ENCODE peak calls at places on chromosomes 4 and X, in six cellular contexts. R is RWPE1; M is gastrocnemius medialis; V is A549; P is CD4-positive, alpha-beta T cell; L is cardiac muscle cell. I is an unnamed sample.

GRCh38 chr4:95541889-95542607 is 6.7 kb downstream of the UNC5C start:
- DNase-seq in M (no peak), L (no peak), P (no peak), R (no peak), V (no peak), I (no peak)

GRCh38 chrX:51608766-51609165 is 9.9 kb downstream of the CENPVL3 start:
- DNase-seq in M (no peak), L (no peak), V (no peak), R (no peak), P (no peak), I (no peak)

GRCh38 chrX:120753413-120754251 is 122.0 kb downstream of the CT47B1 start:
- DNase-seq in L (no peak), M (no peak), R (no peak), P (no peak), V (no peak), I (no peak)

GRCh38 chr4:106369456-106370060 is 980 bp upstream of the GIMD1 start:
- DNase-seq in R (peak), M (no peak), V (peak), L (peak), P (no peak), I (peak)

GRCh38 chr4:113179091-113179490 is 129.6 kb downstream of the ANK2 start:
- DNase-seq in R (no peak), L (no peak), V (no peak), P (no peak), M (peak), I (no peak)

GRCh38 chrX:110108381-110108796 is 105.5 kb downstream of the TMEM164 start:
- DNase-seq in M (no peak), P (no peak), V (no peak), R (no peak), L (no peak), I (no peak)

GRCh38 chr4:80173387-80173786 is 23.9 kb upstream of the PRDM8 start:
- DNase-seq in L (no peak), P (peak), M (no peak), R (peak), V (no peak), I (no peak)

GRCh38 chr4:39636786-39637185 is 1.9 kb downstream of the SMIM14 start:
- DNase-seq in P (no peak), M (no peak), L (no peak), R (no peak), V (no peak), I (no peak)

GRCh38 chrX:71256051-71256450 is 2.1 kb upstream of the ZMYM3 start:
- DNase-seq in R (no peak), V (no peak), L (no peak), M (no peak), P (no peak), I (no peak)

GRCh38 chrX:108304210-108304609 is 134.0 kb downstream of the COL4A6 start:
- DNase-seq in P (no peak), M (no peak), V (no peak), R (no peak), L (peak), I (no peak)

GRCh38 chrX:122835886-122836285 is 348.2 kb upstream of the GRIA3 start:
- DNase-seq in R (no peak), M (no peak), V (no peak), L (no peak), P (no peak), I (no peak)

GRCh38 chrX:129732857-129733256 is 5.9 kb upstream of the XPNPEP2 start:
- DNase-seq in M (no peak), R (no peak), L (no peak), V (no peak), P (no peak), I (no peak)

GRCh38 chrX:640641-641040 is 10.1 kb downstream of the SHOX start:
- DNase-seq in P (no peak), R (no peak), M (no peak), L (no peak), V (no peak), I (no peak)

GRCh38 chrX:109848451-109849050 is 115.5 kb upstream of the ACSL4 start:
- DNase-seq in V (no peak), M (no peak), L (no peak), P (no peak), R (no peak), I (no peak)

GRCh38 chr4:73944061-73944875 is 37.6 kb downstream of the PF4 start:
- DNase-seq in V (no peak), P (no peak), R (peak), L (peak), M (no peak), I (no peak)

GRCh38 chr4:117479673-117480072 is 394.3 kb upstream of the TRAM1L1 start:
- DNase-seq in L (no peak), V (no peak), M (no peak), P (no peak), R (no peak), I (no peak)

GRCh38 chr4:182432819-182433218 is 189.6 kb downstream of the TENM3 start:
- DNase-seq in R (no peak), L (no peak), V (no peak), P (no peak), M (no peak), I (no peak)

GRCh38 chr4:109559625-109559982 is 442 bp upstream of the MCUB start:
- DNase-seq in R (peak), P (peak), L (no peak), V (no peak), M (no peak), I (peak)

GRCh38 chr4:66585767-66586166 is 915.5 kb upstream of the EPHA5 start:
- DNase-seq in P (no peak), V (no peak), R (no peak), M (no peak), L (no peak), I (no peak)

GRCh38 chr4:110681381-110681780 is 58.5 kb upstream of the PITX2 start:
- DNase-seq in L (no peak), M (no peak), R (no peak), V (no peak), P (no peak), I (no peak)

GRCh38 chrX:107448625-107449468 is 605 bp upstream of the FRMPD3 start:
- DNase-seq in L (peak), P (no peak), R (no peak), M (no peak), V (peak), I (no peak)

GRCh38 chr4:140736669-140737343 is 19.4 kb downstream of the TBC1D9 start:
- DNase-seq in R (no peak), V (no peak), P (no peak), M (no peak), L (no peak), I (no peak)

GRCh38 chr4:73676136-73676535 is 55.9 kb upstream of the RASSF6 start:
- DNase-seq in M (no peak), P (no peak), L (no peak), V (no peak), R (no peak), I (no peak)

GRCh38 chr4:40736910-40737309 is 12.8 kb upstream of the NSUN7 start:
- DNase-seq in M (no peak), R (peak), V (peak), L (peak), P (no peak), I (peak)

GRCh38 chrX:154494715-154495114 is 4.3 kb upstream of the SLC10A3 start:
- DNase-seq in L (no peak), V (no peak), M (no peak), R (no peak), P (no peak), I (no peak)

GRCh38 chrX:70444326-70445196 is at the start of gene DLG3:
- DNase-seq in L (peak), M (no peak), V (peak), P (no peak), R (no peak), I (no peak)

GRCh38 chr4:180790471-180790870 is 1452.7 kb upstream of the TENM3 start:
- DNase-seq in R (no peak), P (no peak), L (no peak), M (no peak), V (no peak), I (no peak)

GRCh38 chr4:2266181-2266580 is 4.3 kb upstream of the MXD4 start:
- DNase-seq in V (no peak), P (no peak), M (peak), R (no peak), L (no peak), I (no peak)

GRCh38 chr4:78829296-78829695 is 53.1 kb downstream of the BMP2K start:
- DNase-seq in P (no peak), L (no peak), R (no peak), M (no peak), V (peak), I (no peak)

GRCh38 chrX:68589372-68589753 is 58.1 kb upstream of the STARD8 start:
- DNase-seq in V (no peak), R (no peak), P (no peak), M (no peak), L (no peak), I (no peak)

GRCh38 chr4:170017252-170017651 is 8.9 kb downstream of the MFAP3L start:
- DNase-seq in P (no peak), L (no peak), V (no peak), M (no peak), R (no peak), I (no peak)

GRCh38 chr4:167084326-167084725 is 150.0 kb downstream of the SPOCK3 start:
- DNase-seq in L (no peak), P (no peak), V (no peak), M (no peak), R (no peak), I (no peak)

GRCh38 chrX:11293113-11293512 is at the start of gene AMELX:
- DNase-seq in R (no peak), M (no peak), L (no peak), V (no peak), P (no peak), I (no peak)

GRCh38 chrX:39137363-39137954 is 336.2 kb downstream of the MID1IP1 start:
- DNase-seq in R (no peak), M (no peak), L (no peak), P (no peak), V (no peak), I (no peak)

GRCh38 chr4:74114234-74114633 is 15.2 kb upstream of the CXCL2 start:
- DNase-seq in L (no peak), R (peak), P (no peak), V (no peak), M (no peak), I (no peak)

GRCh38 chrX:150405576-150405975 is 42.5 kb downstream of the MAMLD1 start:
- DNase-seq in V (peak), L (peak), P (no peak), M (no peak), R (no peak), I (no peak)

GRCh38 chr4:145939241-145939640 is 618 bp upstream of the ZNF827 start:
- DNase-seq in R (no peak), L (peak), V (no peak), M (no peak), P (no peak), I (no peak)

GRCh38 chr4:33068539-33068938 is 2348.4 kb downstream of the PCDH7 start:
- DNase-seq in R (no peak), V (no peak), P (no peak), L (no peak), M (no peak), I (no peak)

GRCh38 chrX:40931921-40932320 is 153.3 kb upstream of the USP9X start:
- DNase-seq in P (no peak), L (no peak), R (no peak), M (no peak), V (peak), I (peak)

GRCh38 chr4:29578329-29578728 is 1141.8 kb upstream of the PCDH7 start:
- DNase-seq in L (no peak), M (no peak), P (no peak), V (no peak), R (no peak), I (no peak)
- TF ChIP-seq CTCF in L (no peak), M (no peak), P (no peak), V (no peak), R (no peak), I (no peak)

DNA sequence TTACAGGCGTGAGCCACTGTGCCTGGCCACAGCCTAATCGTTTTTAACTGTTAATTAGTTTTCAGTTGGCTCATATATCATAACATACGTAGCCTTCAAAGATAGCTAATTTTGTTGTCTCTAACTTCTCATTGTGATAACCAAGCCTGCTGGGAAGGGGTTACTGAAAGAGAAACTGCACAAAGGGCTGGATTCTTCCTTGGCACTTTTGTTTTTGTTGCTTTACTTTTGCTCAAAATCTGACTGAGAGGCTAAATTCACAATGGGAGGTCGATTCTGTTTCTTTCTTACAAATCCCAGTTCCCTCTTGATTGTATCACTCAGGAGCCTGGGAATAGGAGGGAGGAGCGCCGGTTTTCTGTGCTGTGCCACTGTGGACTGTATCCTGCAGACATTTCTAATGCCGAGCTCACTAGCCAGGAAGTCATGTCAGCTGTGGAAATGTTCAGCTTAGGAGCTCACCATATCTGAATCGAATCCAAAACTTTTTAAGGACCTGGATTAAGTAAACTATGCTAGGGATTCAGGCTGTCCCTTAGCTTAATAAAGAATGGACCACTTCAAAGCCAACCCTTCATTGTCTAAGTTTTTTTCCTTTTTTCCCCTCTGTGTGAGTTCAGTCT is 120.5 kb upstream of the FAT1 start:
- DNase-seq in L (no peak), P (no peak), R (no peak), V (no peak), M (no peak), I (no peak)
- TF ChIP-seq CTCF in L (no peak), P (no peak), R (no peak), V (no peak), M (no peak), I (no peak)

DNA sequence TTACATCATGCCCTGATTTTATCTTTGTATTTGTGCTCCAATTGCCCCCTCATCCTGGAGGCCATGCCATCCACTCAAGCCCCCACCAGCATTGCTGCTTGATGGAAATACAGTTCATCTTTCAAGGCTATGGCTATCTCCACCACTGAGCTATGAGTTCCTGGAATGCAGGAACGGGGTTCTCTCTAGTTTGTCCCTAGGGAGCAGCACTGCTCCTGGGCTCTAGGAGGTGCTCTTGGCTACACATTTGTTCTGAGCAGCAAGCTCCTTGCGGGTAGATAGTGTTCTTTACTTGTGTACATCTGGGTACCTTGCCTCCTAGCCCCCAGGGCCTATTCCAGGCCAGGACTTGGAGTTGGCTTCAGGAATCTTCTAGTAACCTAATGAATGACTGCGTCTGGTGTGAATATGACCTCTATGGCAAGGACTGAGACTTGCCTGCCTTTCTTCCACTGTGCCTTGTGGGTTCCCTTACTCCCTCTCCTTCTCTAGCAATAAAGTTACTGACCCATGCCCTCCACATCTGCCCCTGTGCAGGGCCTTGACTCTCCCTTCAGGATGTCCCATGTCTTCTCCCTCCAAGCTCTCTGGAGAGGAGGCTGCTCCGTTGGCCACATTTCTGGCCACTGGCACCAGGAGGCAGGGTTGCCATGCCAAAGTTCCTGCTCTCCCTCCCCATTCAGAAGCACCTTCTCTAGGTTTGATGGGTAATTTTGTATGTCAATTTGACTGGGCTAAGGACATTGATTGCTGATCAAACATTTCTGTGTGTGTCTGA is 7.6 kb downstream of the CITED1 start:
- DNase-seq in L (no peak), M (no peak), R (no peak), P (no peak), V (peak), I (peak)
- TF ChIP-seq CTCF in L (peak), M (no peak), R (no peak), P (no peak), V (peak), I (no peak)

GRCh38 chr4:68259191-68259590 is 13.7 kb upstream of the TMPRSS11B start:
- DNase-seq in V (no peak), P (no peak), R (no peak), M (no peak), L (no peak), I (no peak)

GRCh38 chr4:68256284-68256683 is 10.8 kb upstream of the TMPRSS11B start:
- DNase-seq in R (no peak), M (no peak), L (no peak), P (no peak), V (no peak), I (no peak)

DNA sequence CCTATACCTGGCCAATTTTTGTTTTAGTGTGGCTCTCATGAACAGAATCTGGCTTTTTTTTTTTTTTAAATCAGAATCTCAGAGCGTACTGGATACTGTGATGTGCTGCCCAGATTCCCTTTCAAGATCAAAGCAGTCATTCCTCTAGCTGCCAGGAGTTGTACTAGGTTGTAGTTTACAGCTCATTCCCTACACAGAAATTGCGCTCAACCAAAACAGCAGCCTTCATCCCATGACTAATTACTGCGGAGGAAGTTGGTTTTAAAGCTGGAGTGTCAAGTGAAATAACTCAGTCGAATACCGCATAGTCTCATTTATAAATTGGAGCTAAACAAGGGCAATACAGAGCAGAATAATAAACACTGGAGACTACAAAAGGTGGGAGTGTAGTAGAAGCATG is 12.2 kb upstream of the TMPRSS11B start:
- DNase-seq in L (no peak), R (no peak), M (no peak), V (no peak), P (no peak), I (no peak)
- TF ChIP-seq CTCF in L (no peak), R (no peak), M (no peak), V (no peak), P (no peak), I (no peak)

GRCh38 chrX:136711147-136711546 is 63.2 kb downstream of the CD40LG start:
- DNase-seq in L (peak), R (no peak), P (no peak), V (peak), M (peak), I (no peak)

GRCh38 chrX:136712631-136713030 is 64.7 kb downstream of the CD40LG start:
- DNase-seq in R (no peak), M (no peak), V (no peak), L (no peak), P (no peak), I (no peak)

GRCh38 chrX:136710324-136710951 is 62.5 kb downstream of the CD40LG start:
- DNase-seq in P (no peak), L (no peak), M (no peak), V (no peak), R (no peak), I (peak)

GRCh38 chrX:136708348-136708747 is 60.4 kb downstream of the CD40LG start:
- DNase-seq in L (peak), V (peak), R (no peak), P (no peak), M (no peak), I (no peak)
- TF ChIP-seq CTCF in L (peak), V (peak), R (no peak), P (peak), M (no peak), I (peak)

GRCh38 chrX:135331525-135331924 is 22.2 kb downstream of the ETDC start:
- DNase-seq in V (no peak), P (no peak), R (no peak), M (no peak), L (no peak), I (no peak)

GRCh38 chrX:135328421-135329005 is 19.2 kb downstream of the ETDC start:
- DNase-seq in V (no peak), M (no peak), P (no peak), L (no peak), R (no peak), I (no peak)

GRCh38 chrX:135330709-135331108 is 21.4 kb downstream of the ETDC start:
- DNase-seq in R (no peak), V (no peak), P (no peak), M (no peak), L (no peak), I (no peak)

GRCh38 chrX:135324463-135324862 is 15.2 kb downstream of the ETDC start:
- DNase-seq in L (no peak), P (no peak), R (no peak), M (no peak), V (no peak), I (no peak)

DNA sequence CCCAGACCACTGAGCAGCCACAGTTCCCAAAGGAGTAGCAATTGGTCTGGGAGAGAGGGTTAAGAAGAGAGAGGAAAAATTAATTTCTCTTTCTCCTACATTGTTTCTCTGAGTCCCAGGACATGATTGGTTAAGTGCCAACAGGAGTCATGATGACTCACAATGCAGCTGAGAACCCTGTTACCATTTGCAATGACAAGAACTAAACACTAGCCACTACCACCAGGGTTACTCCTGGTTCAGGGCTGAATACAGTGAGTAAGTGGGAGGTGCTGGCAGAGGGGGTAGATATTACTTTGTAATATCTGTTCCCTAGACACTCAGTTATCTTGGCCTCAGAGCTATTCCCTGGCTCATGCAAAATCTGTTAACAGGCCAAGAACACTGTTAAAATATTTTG is 18.0 kb downstream of the ETDC start:
- DNase-seq in P (no peak), V (peak), M (peak), L (no peak), R (peak), I (no peak)
- TF ChIP-seq CTCF in P (no peak), V (no peak), M (no peak), L (no peak), R (no peak), I (no peak)

DNA sequence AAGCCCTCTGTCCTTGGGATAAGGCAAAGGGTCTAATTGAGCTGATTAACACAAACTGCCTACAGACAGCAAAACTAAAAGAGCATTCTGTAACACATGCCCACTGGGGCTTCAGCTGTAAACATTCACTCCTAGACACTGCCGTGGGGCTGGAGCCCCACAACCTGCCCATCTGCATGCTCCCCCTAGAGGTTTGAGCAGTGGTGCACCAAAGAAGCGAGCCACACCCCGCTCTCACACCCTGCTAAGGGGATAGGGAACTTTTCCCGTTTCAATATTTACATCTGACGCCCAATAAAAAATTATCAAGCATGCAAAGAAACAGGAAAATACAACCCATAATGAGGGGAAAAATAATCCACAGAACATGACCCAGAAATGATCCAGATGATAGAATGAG is 46.9 kb upstream of the HSD17B10 start:
- DNase-seq in L (no peak), V (peak), R (no peak), M (no peak), P (no peak), I (no peak)
- TF ChIP-seq CTCF in L (peak), V (peak), R (peak), M (no peak), P (no peak), I (no peak)

GRCh38 chr4:86927843-86928395 is 6.9 kb upstream of the AFF1 start:
- DNase-seq in L (no peak), R (peak), P (no peak), M (peak), V (peak), I (no peak)
- TF ChIP-seq CTCF in L (no peak), R (no peak), P (no peak), M (no peak), V (no peak), I (no peak)

I was measured in GM13976.